ENCODE peak calls at places on chromosome 14, in eight cellular contexts. One of them, this sample, is unnamed.
A peak's percentile ranks its signal among the peaks of the same experiment; 100 is the strongest.

GRCh38 chr14:70871863-70872677 is 35.2 kb upstream of the PCNX1 start:
- DNase-seq in Peyer's patch: no peak
- DNase-seq in GM23338: no peak
- DNase-seq in pancreas: no peak
- DNase-seq in fibroblast of villous mesenchyme: no peak
- DNase-seq in lower leg skin: no peak
- DNase-seq in NB4: no peak
- DNase-seq in SK-N-SH: no peak
- DNase-seq in this sample: no peak

GRCh38 chr14:56952766-56953473 is 142.6 kb upstream of the OTX2 start:
- DNase-seq in Peyer's patch: no peak
- DNase-seq in GM23338: no peak
- DNase-seq in pancreas: no peak
- DNase-seq in fibroblast of villous mesenchyme: no peak
- DNase-seq in lower leg skin: no peak
- DNase-seq in NB4: no peak
- DNase-seq in SK-N-SH: no peak
- DNase-seq in this sample: no peak

GRCh38 chr14:73887704-73888459 is 1.2 kb downstream of the ZNF410 start:
- DNase-seq in Peyer's patch: no peak
- DNase-seq in GM23338: no peak
- DNase-seq in pancreas: no peak
- DNase-seq in fibroblast of villous mesenchyme: no peak
- DNase-seq in lower leg skin: no peak
- DNase-seq in NB4: peak; percentile 8
- DNase-seq in SK-N-SH: no peak
- DNase-seq in this sample: no peak

GRCh38 chr14:61160798-61161197 is 120.3 kb downstream of the TMEM30B start:
- DNase-seq in Peyer's patch: no peak
- DNase-seq in GM23338: no peak
- DNase-seq in pancreas: no peak
- DNase-seq in fibroblast of villous mesenchyme: no peak
- DNase-seq in lower leg skin: no peak
- DNase-seq in NB4: no peak
- DNase-seq in SK-N-SH: no peak
- DNase-seq in this sample: no peak

GRCh38 chr14:40003773-40004172 is 571.5 kb upstream of the FBXO33 start:
- DNase-seq in Peyer's patch: no peak
- DNase-seq in GM23338: no peak
- DNase-seq in pancreas: no peak
- DNase-seq in fibroblast of villous mesenchyme: no peak
- DNase-seq in lower leg skin: no peak
- DNase-seq in NB4: no peak
- DNase-seq in SK-N-SH: no peak
- DNase-seq in this sample: no peak

GRCh38 chr14:87732562-87732961 is 260.4 kb downstream of the GALC start:
- DNase-seq in Peyer's patch: no peak
- DNase-seq in GM23338: no peak
- DNase-seq in pancreas: no peak
- DNase-seq in fibroblast of villous mesenchyme: no peak
- DNase-seq in lower leg skin: no peak
- DNase-seq in NB4: no peak
- DNase-seq in SK-N-SH: no peak
- DNase-seq in this sample: no peak

GRCh38 chr14:28635387-28635786 is 131.2 kb upstream of the FOXG1 start:
- DNase-seq in Peyer's patch: no peak
- DNase-seq in GM23338: peak; percentile 46
- DNase-seq in pancreas: no peak
- DNase-seq in fibroblast of villous mesenchyme: peak; percentile 29
- DNase-seq in lower leg skin: no peak
- DNase-seq in NB4: peak; percentile 37
- DNase-seq in SK-N-SH: no peak
- DNase-seq in this sample: peak; percentile 20

GRCh38 chr14:33375781-33376180 is 437.1 kb downstream of the NPAS3 start:
- DNase-seq in Peyer's patch: no peak
- DNase-seq in GM23338: no peak
- DNase-seq in pancreas: no peak
- DNase-seq in fibroblast of villous mesenchyme: peak; percentile 39
- DNase-seq in lower leg skin: no peak
- DNase-seq in NB4: no peak
- DNase-seq in SK-N-SH: no peak
- DNase-seq in this sample: peak; percentile 31

GRCh38 chr14:26293909-26294308 is 303.9 kb downstream of the NOVA1 start:
- DNase-seq in Peyer's patch: no peak
- DNase-seq in GM23338: no peak
- DNase-seq in pancreas: no peak
- DNase-seq in fibroblast of villous mesenchyme: no peak
- DNase-seq in lower leg skin: no peak
- DNase-seq in NB4: no peak
- DNase-seq in SK-N-SH: no peak
- DNase-seq in this sample: no peak

GRCh38 chr14:58731465-58732330 is 93.9 kb downstream of the DACT1 start:
- DNase-seq in Peyer's patch: no peak
- DNase-seq in GM23338: no peak
- DNase-seq in pancreas: no peak
- DNase-seq in fibroblast of villous mesenchyme: peak; percentile 98
- DNase-seq in lower leg skin: no peak
- DNase-seq in NB4: no peak
- DNase-seq in SK-N-SH: no peak
- DNase-seq in this sample: peak; percentile 99

GRCh38 chr14:104881369-104881979 is 16.4 kb downstream of the CEP170B start:
- DNase-seq in Peyer's patch: no peak
- DNase-seq in GM23338: no peak
- DNase-seq in pancreas: no peak
- DNase-seq in fibroblast of villous mesenchyme: no peak
- DNase-seq in lower leg skin: no peak
- DNase-seq in NB4: peak; percentile 34
- DNase-seq in SK-N-SH: peak; percentile 75
- DNase-seq in this sample: no peak

GRCh38 chr14:31190717-31191263 is 16.8 kb downstream of the HECTD1 start:
- DNase-seq in Peyer's patch: no peak
- DNase-seq in GM23338: no peak
- DNase-seq in pancreas: no peak
- DNase-seq in fibroblast of villous mesenchyme: no peak
- DNase-seq in lower leg skin: no peak
- DNase-seq in NB4: no peak
- DNase-seq in SK-N-SH: no peak
- DNase-seq in this sample: no peak

GRCh38 chr14:50620341-50620740 is 47.8 kb downstream of the SAV1 start:
- DNase-seq in Peyer's patch: no peak
- DNase-seq in GM23338: no peak
- DNase-seq in pancreas: no peak
- DNase-seq in fibroblast of villous mesenchyme: no peak
- DNase-seq in lower leg skin: no peak
- DNase-seq in NB4: no peak
- DNase-seq in SK-N-SH: no peak
- DNase-seq in this sample: no peak
- H3K4me3 ChIP-seq in Peyer's patch: no peak overlapping the region
- H3K4me3 ChIP-seq in GM23338: no peak overlapping the region
- H3K4me3 ChIP-seq in pancreas: no peak overlapping the region
- H3K4me3 ChIP-seq in fibroblast of villous mesenchyme: no peak overlapping the region
- H3K4me3 ChIP-seq in lower leg skin: no peak overlapping the region
- H3K4me3 ChIP-seq in NB4: no peak overlapping the region
- H3K4me3 ChIP-seq in SK-N-SH: no peak overlapping the region
- H3K4me3 ChIP-seq in this sample: no peak overlapping the region

GRCh38 chr14:106291626-106292025 is 765.2 kb downstream of the TMEM121 start:
- DNase-seq in Peyer's patch: no peak
- DNase-seq in GM23338: no peak
- DNase-seq in pancreas: no peak
- DNase-seq in fibroblast of villous mesenchyme: no peak
- DNase-seq in lower leg skin: no peak
- DNase-seq in NB4: no peak
- DNase-seq in SK-N-SH: no peak
- DNase-seq in this sample: no peak

GRCh38 chr14:106287506-106287905 is 761.1 kb downstream of the TMEM121 start:
- DNase-seq in Peyer's patch: no peak
- DNase-seq in GM23338: no peak
- DNase-seq in pancreas: no peak
- DNase-seq in fibroblast of villous mesenchyme: no peak
- DNase-seq in lower leg skin: no peak
- DNase-seq in NB4: no peak
- DNase-seq in SK-N-SH: peak; percentile 57
- DNase-seq in this sample: no peak

DNA sequence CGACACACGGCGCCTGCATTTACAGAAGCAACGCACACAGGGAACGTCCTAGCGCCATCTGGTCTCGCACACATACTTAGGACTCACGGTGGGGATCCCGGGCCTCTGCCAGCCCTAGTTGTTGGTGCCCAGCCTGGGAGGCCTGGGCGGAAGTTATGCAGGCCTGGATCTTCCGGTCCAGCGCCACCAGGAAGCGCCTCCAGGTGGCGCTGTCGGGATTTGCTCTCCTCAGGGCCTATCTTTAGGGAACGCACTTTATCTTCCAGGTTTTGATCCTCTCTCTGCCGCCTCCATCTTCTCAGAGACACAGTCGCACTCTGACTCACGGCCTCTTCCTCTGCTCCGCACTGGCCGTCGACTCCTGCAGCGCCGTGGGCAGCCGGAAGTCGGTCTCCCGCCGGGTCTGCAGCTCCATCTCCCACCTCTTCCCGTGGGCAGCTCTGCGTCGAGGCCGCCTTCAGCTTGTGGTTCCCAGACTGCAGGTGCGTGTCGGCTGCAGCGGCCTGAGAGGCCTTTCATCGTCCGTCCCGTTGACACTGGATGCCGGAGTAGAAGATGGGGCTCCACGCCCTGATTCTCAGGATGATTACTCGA is 760.4 kb downstream of the TMEM121 start:
- DNase-seq in Peyer's patch: no peak
- DNase-seq in GM23338: peak; percentile 1
- DNase-seq in pancreas: no peak
- DNase-seq in fibroblast of villous mesenchyme: no peak
- DNase-seq in lower leg skin: no peak
- DNase-seq in NB4: peak; percentile 26
- DNase-seq in SK-N-SH: peak; percentile 73
- DNase-seq in this sample: no peak
- TF ChIP-seq CTCF in Peyer's patch: no peak
- TF ChIP-seq CTCF in GM23338: peak; percentile 16
- TF ChIP-seq CTCF in pancreas: no peak
- TF ChIP-seq CTCF in fibroblast of villous mesenchyme: no peak
- TF ChIP-seq CTCF in lower leg skin: no peak
- TF ChIP-seq CTCF in NB4: peak; percentile 57
- TF ChIP-seq CTCF in SK-N-SH: peak; percentile 63
- TF ChIP-seq CTCF in this sample: no peak

DNA sequence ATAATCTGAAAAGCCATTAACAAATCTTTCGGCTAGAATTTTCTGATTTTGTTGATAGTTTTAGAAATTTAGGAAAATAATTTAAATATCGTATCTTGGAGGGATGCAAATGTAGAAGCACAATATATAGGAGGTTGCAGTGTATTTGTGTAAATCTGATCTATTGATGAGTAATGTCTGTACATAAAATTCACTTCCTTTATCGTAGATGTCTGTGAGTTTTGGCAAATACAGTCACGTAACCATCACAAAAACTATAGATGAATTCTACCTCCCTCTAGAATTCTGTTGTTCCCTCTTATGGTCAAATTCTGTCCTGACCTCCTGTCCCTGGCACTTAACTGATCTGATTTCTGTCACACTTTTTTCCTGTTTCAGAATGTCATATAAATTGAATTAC is 151.8 kb downstream of the FUT8 start:
- DNase-seq in Peyer's patch: no peak
- DNase-seq in GM23338: no peak
- DNase-seq in pancreas: no peak
- DNase-seq in fibroblast of villous mesenchyme: no peak
- DNase-seq in lower leg skin: no peak
- DNase-seq in NB4: no peak
- DNase-seq in SK-N-SH: no peak
- DNase-seq in this sample: no peak
- H3K4me3 ChIP-seq in Peyer's patch: no peak overlapping the region
- H3K4me3 ChIP-seq in GM23338: no peak overlapping the region
- H3K4me3 ChIP-seq in pancreas: no peak overlapping the region
- H3K4me3 ChIP-seq in fibroblast of villous mesenchyme: no peak overlapping the region
- H3K4me3 ChIP-seq in lower leg skin: no peak overlapping the region
- H3K4me3 ChIP-seq in NB4: no peak overlapping the region
- H3K4me3 ChIP-seq in SK-N-SH: no peak overlapping the region
- H3K4me3 ChIP-seq in this sample: no peak overlapping the region

GRCh38 chr14:101087614-101088394 is 184.3 kb upstream of the RTL1 start:
- DNase-seq in Peyer's patch: peak; percentile 17
- DNase-seq in GM23338: no peak
- DNase-seq in pancreas: no peak
- DNase-seq in fibroblast of villous mesenchyme: no peak
- DNase-seq in lower leg skin: peak; percentile 45
- DNase-seq in NB4: peak; percentile 39
- DNase-seq in SK-N-SH: no peak
- DNase-seq in this sample: peak; percentile 51
- TF ChIP-seq CTCF in Peyer's patch: no peak
- TF ChIP-seq CTCF in GM23338: peak; percentile 20
- TF ChIP-seq CTCF in pancreas: no peak
- TF ChIP-seq CTCF in fibroblast of villous mesenchyme: no peak
- TF ChIP-seq CTCF in lower leg skin: no peak
- TF ChIP-seq CTCF in NB4: no peak
- TF ChIP-seq CTCF in SK-N-SH: no peak
- TF ChIP-seq CTCF in this sample: no peak

DNA sequence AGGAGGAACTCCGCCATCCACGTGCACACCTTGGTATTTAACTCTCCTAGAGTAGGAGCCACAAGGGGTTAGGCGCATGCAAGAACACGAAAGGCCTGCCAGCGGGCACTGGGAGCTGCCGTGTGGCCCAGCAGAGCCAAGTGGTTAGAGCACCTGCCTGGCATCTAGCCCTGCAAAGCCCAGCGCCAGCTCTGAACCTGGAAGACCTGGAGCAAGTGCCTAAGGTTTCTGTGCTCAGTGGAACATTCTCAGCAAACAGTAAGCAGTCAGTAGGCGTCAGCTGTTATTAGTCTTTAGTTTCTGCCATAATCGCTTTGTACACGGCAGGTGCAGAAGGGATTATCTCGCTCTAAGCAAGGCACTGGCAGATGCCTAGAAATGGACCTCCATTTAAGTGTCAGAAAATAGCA is 55.4 kb downstream of the SETD3 start:
- DNase-seq in Peyer's patch: no peak
- DNase-seq in GM23338: no peak
- DNase-seq in pancreas: peak; percentile 76
- DNase-seq in fibroblast of villous mesenchyme: no peak
- DNase-seq in lower leg skin: no peak
- DNase-seq in NB4: no peak
- DNase-seq in SK-N-SH: no peak
- DNase-seq in this sample: no peak
- H3K4me3 ChIP-seq in Peyer's patch: no peak overlapping the region
- H3K4me3 ChIP-seq in GM23338: no peak overlapping the region
- H3K4me3 ChIP-seq in pancreas: no peak overlapping the region
- H3K4me3 ChIP-seq in fibroblast of villous mesenchyme: no peak overlapping the region
- H3K4me3 ChIP-seq in lower leg skin: no peak overlapping the region
- H3K4me3 ChIP-seq in NB4: no peak overlapping the region
- H3K4me3 ChIP-seq in SK-N-SH: no peak overlapping the region
- H3K4me3 ChIP-seq in this sample: no peak overlapping the region

GRCh38 chr14:69475194-69475818 is 9.2 kb upstream of the PLEKHD1 start:
- DNase-seq in Peyer's patch: no peak
- DNase-seq in GM23338: peak; percentile 65
- DNase-seq in pancreas: no peak
- DNase-seq in fibroblast of villous mesenchyme: peak; percentile 7
- DNase-seq in lower leg skin: peak; percentile 45
- DNase-seq in NB4: peak; percentile 49
- DNase-seq in SK-N-SH: peak; percentile 51
- DNase-seq in this sample: no peak
- TF ChIP-seq CTCF in Peyer's patch: no peak
- TF ChIP-seq CTCF in GM23338: peak; percentile 71
- TF ChIP-seq CTCF in pancreas: no peak
- TF ChIP-seq CTCF in fibroblast of villous mesenchyme: peak; percentile 42
- TF ChIP-seq CTCF in lower leg skin: no peak
- TF ChIP-seq CTCF in NB4: peak; percentile 48
- TF ChIP-seq CTCF in SK-N-SH: peak; percentile 49
- TF ChIP-seq CTCF in this sample: peak; percentile 40

This sample was measured in AG10803.